ENCODE peak calls at places on chromosomes 3 and 15, in five cellular contexts. E is sigmoid colon, X is GM12878, I is A673, H is mammary epithelial cell. V is an unnamed sample. For H3K4me1, the result is how much of the 10 kb centered on the place peaks cover.

GRCh38 chr3:13104511-13104910 is 31.3 kb upstream of the IQSEC1 start:
- DNase-seq in I (no peak), H (no peak), X (no peak), E (no peak), V (no peak)

GRCh38 chr15:89647191-89647851 is 7.9 kb downstream of the KIF7 start:
- DNase-seq in E (peak), X (no peak), I (peak), H (peak), V (peak)

GRCh38 chr15:23877502-23878412 is 190.7 kb upstream of the NDN start:
- DNase-seq in X (no peak), I (peak), H (no peak), E (no peak), V (peak)

GRCh38 chr15:89335289-89336041 is 841 bp upstream of the POLG start:
- DNase-seq in I (no peak), E (peak), H (no peak), X (no peak), V (no peak)

GRCh38 chr3:65532164-65532563 is 506.6 kb downstream of the MAGI1 start:
- DNase-seq in E (no peak), X (no peak), I (no peak), H (no peak), V (no peak)

GRCh38 chr15:76058714-76059319 is 968 bp upstream of the TMEM266 start:
- DNase-seq in X (peak), E (no peak), I (peak), H (peak), V (peak)

GRCh38 chr3:177776656-177777055 is 579.4 kb upstream of the TBL1XR1 start:
- DNase-seq in X (no peak), H (peak), E (no peak), I (no peak), V (peak)

GRCh38 chr3:128551464-128551863 is 58.5 kb upstream of the GATA2 start:
- DNase-seq in I (no peak), X (no peak), H (no peak), E (no peak), V (no peak)

GRCh38 chr15:33068007-33068441 is 126.5 kb downstream of the FMN1 start:
- DNase-seq in I (no peak), E (peak), H (peak), X (no peak), V (peak)

GRCh38 chr3:155853214-155854146 is 747 bp downstream of the SLC33A1 start:
- DNase-seq in H (no peak), E (peak), X (no peak), I (peak), V (peak)

GRCh38 chr3:187277129-187277462 is 14.4 kb downstream of the MASP1 start:
- DNase-seq in E (no peak), X (no peak), H (no peak), I (no peak), V (no peak)

GRCh38 chr3:161104561-161105551 is at the start of gene B3GALNT1:
- DNase-seq in H (peak), I (peak), E (peak), X (no peak), V (peak)

GRCh38 chr3:151919446-151919845 is 46.0 kb downstream of the SUCNR1 start:
- DNase-seq in I (no peak), X (no peak), E (no peak), H (peak), V (no peak)

GRCh38 chr15:85557385-85557784 is 177.0 kb downstream of the AKAP13 start:
- DNase-seq in E (no peak), H (no peak), X (no peak), I (no peak), V (no peak)

GRCh38 chr3:104281713-104282112 is 1085.0 kb upstream of the ALCAM start:
- DNase-seq in I (no peak), X (no peak), H (no peak), E (no peak), V (no peak)

GRCh38 chr15:35932541-35932940 is 386.6 kb upstream of the DPH6 start:
- DNase-seq in E (no peak), I (no peak), X (no peak), H (no peak), V (peak)

GRCh38 chr15:73654659-73655058 is 21.5 kb upstream of the NPTN start:
- DNase-seq in I (no peak), E (no peak), X (no peak), H (no peak), V (no peak)

GRCh38 chr15:65338366-65338765 is 33.9 kb downstream of the RNU5B-1 start:
- DNase-seq in I (no peak), E (no peak), X (no peak), H (no peak), V (peak)

DNA sequence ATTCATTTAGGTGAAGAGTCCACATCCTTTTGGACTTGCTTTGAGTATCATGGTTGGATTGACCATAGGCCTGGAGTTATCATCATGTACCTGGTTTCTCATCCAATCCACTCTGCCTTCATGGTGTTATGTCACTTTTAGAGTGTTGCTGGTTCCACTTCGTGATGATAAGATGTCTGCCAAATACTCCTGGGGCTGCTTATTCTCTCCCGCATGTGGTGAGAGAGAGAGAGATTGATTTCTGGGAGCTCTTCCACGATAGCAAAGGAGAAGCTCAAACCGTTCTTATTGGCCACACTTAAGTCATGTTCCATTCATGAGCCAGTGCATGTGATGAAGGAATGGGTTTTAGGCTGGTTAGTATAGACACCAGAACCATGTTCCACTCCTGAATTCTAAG is 47.6 kb downstream of the MITF start:
- DNase-seq in E (no peak), H (no peak), I (no peak), X (no peak), V (no peak)
- H3K4me1 ChIP-seq in E (half or more), H (under half), I (under half), X (under half), V (under half)

DNA sequence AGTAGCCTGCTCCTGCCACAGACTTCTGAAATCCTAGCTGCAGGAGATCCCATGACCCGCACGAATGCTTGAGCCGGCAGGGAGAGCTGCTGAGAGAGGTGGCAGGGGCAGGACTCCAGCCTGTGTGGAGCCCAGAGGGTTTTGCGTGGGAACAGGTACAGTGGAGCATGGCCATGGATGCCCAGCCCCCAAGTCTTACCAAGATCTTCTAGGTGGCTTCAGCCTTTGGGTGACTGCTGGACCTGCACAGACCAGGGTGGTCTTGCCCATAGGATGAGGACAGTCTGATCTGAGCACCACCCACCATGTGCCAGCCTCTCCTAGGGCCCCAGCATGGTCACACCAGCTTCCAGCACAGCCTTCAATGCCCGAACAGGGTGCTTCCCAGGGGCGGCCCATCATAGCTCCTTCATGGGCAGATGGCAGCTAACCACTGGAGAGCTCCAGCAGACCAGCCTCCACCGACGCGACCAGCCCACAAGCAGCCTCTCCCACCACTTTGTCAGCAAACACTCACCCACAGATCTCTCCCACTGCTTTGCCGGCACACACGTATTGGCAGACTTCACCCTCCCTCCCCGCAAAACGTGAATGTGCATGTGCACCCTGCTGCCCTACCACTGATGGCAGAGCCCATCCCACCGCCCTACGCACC is 56.0 kb downstream of the ADAMTS17 start:
- DNase-seq in H (no peak), X (no peak), E (no peak), I (no peak), V (peak)
- TF ChIP-seq CTCF in H (no peak), X (no peak), E (no peak), I (no peak), V (no peak)

GRCh38 chr15:99435138-99435695 is 130.6 kb upstream of the MEF2A start:
- DNase-seq in X (no peak), I (no peak), H (peak), E (peak), V (peak)
- H3K4me1 ChIP-seq in X (under half), I (under half), H (under half), E (under half), V (under half)

DNA sequence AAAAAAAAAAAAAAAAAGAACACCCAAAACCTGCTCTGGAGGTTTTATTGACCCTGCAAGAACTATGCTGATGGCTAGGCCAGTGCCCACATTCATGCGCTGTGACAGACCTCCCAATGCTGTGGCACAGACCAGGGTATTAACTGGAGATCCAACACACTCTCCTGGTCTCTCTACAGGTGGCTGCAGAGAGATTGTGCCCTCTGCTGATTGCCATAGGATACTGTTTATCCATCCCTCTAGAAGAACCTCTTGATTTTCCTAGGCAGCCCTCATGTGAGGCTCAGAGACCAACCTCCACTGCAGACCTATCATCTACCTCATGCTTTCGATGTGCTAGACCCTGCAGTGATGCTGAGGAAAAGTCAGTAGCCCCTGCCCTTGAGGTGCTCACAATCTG is 125.5 kb upstream of the TRIM42 start:
- DNase-seq in I (no peak), E (no peak), X (no peak), H (no peak), V (peak)
- TF ChIP-seq CTCF in I (no peak), E (no peak), X (no peak), H (peak), V (peak)

GRCh38 chr3:183654727-183655126 is 19.3 kb downstream of the KLHL24 start:
- DNase-seq in X (no peak), E (no peak), H (no peak), I (no peak), V (no peak)
- H3K4me1 ChIP-seq in X (under half), E (under half), H (under half), I (under half), V (under half)

GRCh38 chr3:52262447-52262846 is 16.0 kb downstream of the WDR82 start:
- DNase-seq in I (no peak), H (no peak), E (no peak), X (no peak), V (no peak)

GRCh38 chr3:52259448-52259847 is 13.9 kb downstream of the PPM1M start:
- DNase-seq in H (no peak), E (no peak), I (no peak), X (no peak), V (no peak)

GRCh38 chr3:52268036-52268435 is 10.4 kb downstream of the WDR82 start:
- DNase-seq in I (no peak), H (no peak), E (no peak), X (no peak), V (no peak)

GRCh38 chr3:52270252-52270754 is 8.1 kb downstream of the WDR82 start:
- DNase-seq in E (no peak), H (no peak), I (peak), X (no peak), V (no peak)

DNA sequence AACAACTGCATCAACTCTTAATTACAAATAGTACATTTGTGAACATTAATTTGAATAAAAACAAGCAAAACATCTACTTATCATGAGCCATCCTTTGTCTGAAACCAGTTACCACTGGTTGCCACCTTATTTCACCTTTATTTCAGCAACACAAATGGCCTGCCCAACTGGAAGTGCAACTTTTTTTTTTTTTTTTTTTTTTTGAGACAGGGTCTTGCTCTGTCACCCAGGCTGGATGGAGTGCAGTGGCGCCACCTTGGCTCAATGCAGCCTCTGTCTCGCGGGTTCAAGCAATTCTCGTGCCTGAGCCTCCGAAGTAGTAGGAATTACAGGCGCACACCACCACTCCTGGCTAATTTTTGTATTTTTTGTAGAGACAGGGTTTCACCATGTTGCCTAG is 13.1 kb downstream of the WDR82 start:
- DNase-seq in E (no peak), X (no peak), H (no peak), I (no peak), V (peak)
- TF ChIP-seq CTCF in E (no peak), X (no peak), H (no peak), I (no peak), V (peak)

DNA sequence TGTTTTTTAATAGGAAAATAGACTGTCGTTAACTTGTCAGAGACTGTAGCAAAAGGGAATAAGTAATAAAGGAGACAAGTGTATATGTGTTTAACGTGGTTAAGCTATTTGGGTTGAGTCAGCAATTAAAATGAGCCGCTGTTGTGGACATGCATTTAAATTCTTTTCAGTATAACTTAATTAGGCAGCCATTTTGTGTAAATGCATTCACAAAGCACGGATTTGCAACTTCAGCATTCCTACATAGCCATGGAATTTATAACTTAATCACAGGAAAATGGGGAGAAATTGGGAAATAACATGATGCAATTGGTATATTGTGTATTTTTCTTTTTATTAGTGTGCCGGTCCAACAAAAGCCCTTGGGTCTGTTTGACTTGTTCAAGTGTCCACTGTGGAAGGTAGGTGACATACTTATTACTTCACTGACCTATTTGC is 27.9 kb downstream of the USP3 start:
- DNase-seq in E (no peak), I (peak), X (no peak), H (no peak), V (no peak)
- H3K4me1 ChIP-seq in E (under half), I (under half), X (half or more), H (under half), V (under half)

GRCh38 chr3:46977811-46978195 is 1.3 kb upstream of the CCDC12 start:
- DNase-seq in X (no peak), I (no peak), E (no peak), H (no peak), V (no peak)

GRCh38 chr3:46978381-46978780 is 1.1 kb upstream of the NBEAL2 start:
- DNase-seq in E (no peak), I (no peak), H (no peak), X (no peak), V (no peak)

GRCh38 chr3:46979958-46980497 is 562 bp downstream of the NBEAL2 start:
- DNase-seq in E (no peak), X (no peak), I (no peak), H (no peak), V (peak)

GRCh38 chr3:46976326-46977190 is at the start of gene CCDC12:
- DNase-seq in X (peak), E (peak), H (peak), I (peak), V (peak)

DNA sequence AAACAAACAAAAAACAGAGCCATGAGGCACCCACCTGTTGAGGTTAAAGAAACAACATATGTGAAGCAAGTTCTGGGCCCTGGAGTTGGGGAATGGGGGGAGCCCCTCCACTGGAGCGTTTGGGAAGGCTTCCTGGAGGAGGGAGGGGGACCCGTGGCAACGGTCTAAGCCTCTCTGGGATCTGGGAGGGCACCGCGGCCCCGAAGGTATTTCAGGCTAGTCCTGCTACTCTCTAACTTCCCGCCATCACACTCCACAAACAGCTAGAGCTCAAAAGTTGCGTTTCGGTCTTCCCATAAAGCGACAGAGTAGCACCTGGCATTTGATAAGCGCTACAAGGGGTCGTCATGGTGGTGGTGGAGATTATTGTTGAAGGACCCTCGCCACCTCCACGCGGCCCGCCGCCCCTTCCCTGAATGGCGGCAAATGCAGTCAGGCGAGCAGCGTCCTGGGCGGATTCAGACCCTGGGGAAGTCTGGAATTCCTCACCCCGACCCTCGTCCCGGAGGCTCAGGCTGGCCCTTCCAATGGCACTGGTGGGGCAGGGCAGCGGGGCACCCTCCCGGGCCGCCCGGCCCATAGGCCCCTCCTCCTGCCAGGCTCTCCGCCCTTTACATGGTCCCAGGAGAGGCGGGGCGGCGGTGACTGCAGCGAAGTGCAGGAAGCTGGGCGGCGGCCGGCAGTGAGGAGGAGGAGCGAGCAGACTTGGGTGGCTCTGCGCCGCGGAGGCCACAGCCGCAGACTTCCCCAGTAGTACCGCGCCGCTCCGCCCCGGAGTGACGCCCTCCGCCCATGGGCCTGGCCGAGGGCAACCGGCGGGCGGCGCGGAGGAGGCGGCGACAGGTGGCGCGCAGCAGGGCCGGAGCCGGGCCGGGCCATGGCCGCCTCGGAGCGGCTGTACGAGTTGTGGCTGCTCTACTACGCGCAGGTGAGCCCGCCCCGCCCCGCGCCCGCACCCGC is at the start of gene NBEAL2:
- DNase-seq in H (peak), I (peak), X (peak), E (peak), V (peak)
- TF ChIP-seq CTCF in H (no peak), I (no peak), X (no peak), E (no peak), V (no peak)

V was measured in endodermal cell.